ENCODE peak calls at places on chromosomes 1 and 21, in nine cellular contexts. One of them, this sample, is unnamed.

GRCh38 chr21:42621828-42622199 is 31.6 kb upstream of the PDE9A start:
- DNase-seq in esophagus muscularis mucosa: no peak
- DNase-seq in stimulated activated naive B cell treated with anti-CD40 and anti-IgM and Interleukin-4, amounts not matched to agents 10 μg/mL and 1 μg/mL and 100 μg/mL, for 72 hours: no peak
- DNase-seq in effector memory CD8-positive, alpha-beta T cell: no peak
- DNase-seq in pancreas: no peak
- DNase-seq in body of pancreas: no peak
- DNase-seq in stimulated activated CD4-positive, alpha-beta T cell treated with anti-CD3 and anti-CD28 coated beads, Interleukin-2, amount 100 ng/mL, for 24 hours: no peak
- DNase-seq in activated naive CD4-positive, alpha-beta T cell: no peak
- DNase-seq in HEK293T: no peak
- DNase-seq in this sample: no peak

GRCh38 chr1:162036156-162036555 is 12.5 kb upstream of the OLFML2B start:
- DNase-seq in stimulated activated CD4-positive, alpha-beta T cell treated with anti-CD3 and anti-CD28 coated beads, Interleukin-2, amount 100 ng/mL, for 24 hours: no peak
- DNase-seq in stimulated activated naive B cell treated with anti-CD40 and anti-IgM and Interleukin-4, amounts not matched to agents 10 μg/mL and 1 μg/mL and 100 μg/mL, for 72 hours: no peak
- DNase-seq in esophagus muscularis mucosa: no peak
- DNase-seq in HEK293T: no peak
- DNase-seq in pancreas: no peak
- DNase-seq in effector memory CD8-positive, alpha-beta T cell: no peak
- DNase-seq in activated naive CD4-positive, alpha-beta T cell: no peak
- DNase-seq in body of pancreas: no peak
- DNase-seq in this sample: no peak

GRCh38 chr1:2961661-2962060 is 59.6 kb upstream of the ACTRT2 start:
- DNase-seq in body of pancreas: no peak
- DNase-seq in stimulated activated CD4-positive, alpha-beta T cell treated with anti-CD3 and anti-CD28 coated beads, Interleukin-2, amount 100 ng/mL, for 24 hours: no peak
- DNase-seq in pancreas: peak; percentile 28
- DNase-seq in esophagus muscularis mucosa: no peak
- DNase-seq in activated naive CD4-positive, alpha-beta T cell: no peak
- DNase-seq in effector memory CD8-positive, alpha-beta T cell: no peak
- DNase-seq in stimulated activated naive B cell treated with anti-CD40 and anti-IgM and Interleukin-4, amounts not matched to agents 10 μg/mL and 1 μg/mL and 100 μg/mL, for 72 hours: no peak
- DNase-seq in HEK293T: no peak
- DNase-seq in this sample: no peak

GRCh38 chr1:110565565-110565964 is 40.6 kb downstream of the KCNA2 start:
- DNase-seq in HEK293T: no peak
- DNase-seq in stimulated activated CD4-positive, alpha-beta T cell treated with anti-CD3 and anti-CD28 coated beads, Interleukin-2, amount 100 ng/mL, for 24 hours: no peak
- DNase-seq in pancreas: no peak
- DNase-seq in body of pancreas: no peak
- DNase-seq in activated naive CD4-positive, alpha-beta T cell: no peak
- DNase-seq in esophagus muscularis mucosa: no peak
- DNase-seq in stimulated activated naive B cell treated with anti-CD40 and anti-IgM and Interleukin-4, amounts not matched to agents 10 μg/mL and 1 μg/mL and 100 μg/mL, for 72 hours: no peak
- DNase-seq in effector memory CD8-positive, alpha-beta T cell: no peak
- DNase-seq in this sample: no peak

GRCh38 chr1:55912438-55912837 is 666.9 kb downstream of the PLPP3 start:
- DNase-seq in pancreas: peak; percentile 26
- DNase-seq in activated naive CD4-positive, alpha-beta T cell: no peak
- DNase-seq in esophagus muscularis mucosa: no peak
- DNase-seq in body of pancreas: no peak
- DNase-seq in HEK293T: no peak
- DNase-seq in effector memory CD8-positive, alpha-beta T cell: no peak
- DNase-seq in stimulated activated CD4-positive, alpha-beta T cell treated with anti-CD3 and anti-CD28 coated beads, Interleukin-2, amount 100 ng/mL, for 24 hours: no peak
- DNase-seq in stimulated activated naive B cell treated with anti-CD40 and anti-IgM and Interleukin-4, amounts not matched to agents 10 μg/mL and 1 μg/mL and 100 μg/mL, for 72 hours: no peak
- DNase-seq in this sample: no peak

GRCh38 chr1:179586107-179586823 is 5.4 kb upstream of the TDRD5 start:
- DNase-seq in esophagus muscularis mucosa: no peak
- DNase-seq in effector memory CD8-positive, alpha-beta T cell: no peak
- DNase-seq in stimulated activated CD4-positive, alpha-beta T cell treated with anti-CD3 and anti-CD28 coated beads, Interleukin-2, amount 100 ng/mL, for 24 hours: peak; percentile 17
- DNase-seq in pancreas: peak; percentile 92
- DNase-seq in stimulated activated naive B cell treated with anti-CD40 and anti-IgM and Interleukin-4, amounts not matched to agents 10 μg/mL and 1 μg/mL and 100 μg/mL, for 72 hours: no peak
- DNase-seq in HEK293T: peak; percentile 82
- DNase-seq in activated naive CD4-positive, alpha-beta T cell: no peak
- DNase-seq in body of pancreas: peak; percentile 79
- DNase-seq in this sample: peak; percentile 29

GRCh38 chr1:182392045-182393028 is 747 bp upstream of the GLUL start:
- DNase-seq in HEK293T: peak; percentile 61
- DNase-seq in stimulated activated CD4-positive, alpha-beta T cell treated with anti-CD3 and anti-CD28 coated beads, Interleukin-2, amount 100 ng/mL, for 24 hours: peak; percentile 44
- DNase-seq in pancreas: no peak
- DNase-seq in effector memory CD8-positive, alpha-beta T cell: peak; percentile 15
- DNase-seq in stimulated activated naive B cell treated with anti-CD40 and anti-IgM and Interleukin-4, amounts not matched to agents 10 μg/mL and 1 μg/mL and 100 μg/mL, for 72 hours: no peak
- DNase-seq in esophagus muscularis mucosa: peak; percentile 94
- DNase-seq in body of pancreas: peak; percentile 57
- DNase-seq in activated naive CD4-positive, alpha-beta T cell: no peak
- DNase-seq in this sample: no peak

GRCh38 chr1:211036701-211037494 is 97.0 kb downstream of the KCNH1 start:
- DNase-seq in stimulated activated naive B cell treated with anti-CD40 and anti-IgM and Interleukin-4, amounts not matched to agents 10 μg/mL and 1 μg/mL and 100 μg/mL, for 72 hours: no peak
- DNase-seq in esophagus muscularis mucosa: no peak
- DNase-seq in effector memory CD8-positive, alpha-beta T cell: no peak
- DNase-seq in activated naive CD4-positive, alpha-beta T cell: no peak
- DNase-seq in HEK293T: no peak
- DNase-seq in pancreas: no peak
- DNase-seq in body of pancreas: no peak
- DNase-seq in stimulated activated CD4-positive, alpha-beta T cell treated with anti-CD3 and anti-CD28 coated beads, Interleukin-2, amount 100 ng/mL, for 24 hours: peak; percentile 7
- DNase-seq in this sample: no peak

GRCh38 chr1:177411371-177411770 is 240.6 kb downstream of the BRINP2 start:
- DNase-seq in effector memory CD8-positive, alpha-beta T cell: no peak
- DNase-seq in esophagus muscularis mucosa: no peak
- DNase-seq in pancreas: no peak
- DNase-seq in stimulated activated naive B cell treated with anti-CD40 and anti-IgM and Interleukin-4, amounts not matched to agents 10 μg/mL and 1 μg/mL and 100 μg/mL, for 72 hours: no peak
- DNase-seq in activated naive CD4-positive, alpha-beta T cell: no peak
- DNase-seq in stimulated activated CD4-positive, alpha-beta T cell treated with anti-CD3 and anti-CD28 coated beads, Interleukin-2, amount 100 ng/mL, for 24 hours: no peak
- DNase-seq in body of pancreas: no peak
- DNase-seq in HEK293T: no peak
- DNase-seq in this sample: no peak

GRCh38 chr1:23529146-23530088 is 1.6 kb downstream of the E2F2 start:
- DNase-seq in stimulated activated CD4-positive, alpha-beta T cell treated with anti-CD3 and anti-CD28 coated beads, Interleukin-2, amount 100 ng/mL, for 24 hours: peak; percentile 14
- DNase-seq in pancreas: no peak
- DNase-seq in stimulated activated naive B cell treated with anti-CD40 and anti-IgM and Interleukin-4, amounts not matched to agents 10 μg/mL and 1 μg/mL and 100 μg/mL, for 72 hours: no peak
- DNase-seq in effector memory CD8-positive, alpha-beta T cell: no peak
- DNase-seq in HEK293T: no peak
- DNase-seq in body of pancreas: no peak
- DNase-seq in esophagus muscularis mucosa: no peak
- DNase-seq in activated naive CD4-positive, alpha-beta T cell: no peak
- DNase-seq in this sample: no peak

GRCh38 chr1:145916745-145917144 is 1.8 kb downstream of the PEX11B start:
- DNase-seq in HEK293T: no peak
- DNase-seq in stimulated activated CD4-positive, alpha-beta T cell treated with anti-CD3 and anti-CD28 coated beads, Interleukin-2, amount 100 ng/mL, for 24 hours: no peak
- DNase-seq in effector memory CD8-positive, alpha-beta T cell: no peak
- DNase-seq in pancreas: no peak
- DNase-seq in stimulated activated naive B cell treated with anti-CD40 and anti-IgM and Interleukin-4, amounts not matched to agents 10 μg/mL and 1 μg/mL and 100 μg/mL, for 72 hours: no peak
- DNase-seq in esophagus muscularis mucosa: no peak
- DNase-seq in body of pancreas: no peak
- DNase-seq in activated naive CD4-positive, alpha-beta T cell: no peak
- DNase-seq in this sample: no peak

GRCh38 chr1:154951901-154952657 is 3.8 kb downstream of the PBXIP1 start:
- DNase-seq in esophagus muscularis mucosa: no peak
- DNase-seq in stimulated activated naive B cell treated with anti-CD40 and anti-IgM and Interleukin-4, amounts not matched to agents 10 μg/mL and 1 μg/mL and 100 μg/mL, for 72 hours: no peak
- DNase-seq in body of pancreas: no peak
- DNase-seq in HEK293T: no peak
- DNase-seq in pancreas: peak; percentile 61
- DNase-seq in stimulated activated CD4-positive, alpha-beta T cell treated with anti-CD3 and anti-CD28 coated beads, Interleukin-2, amount 100 ng/mL, for 24 hours: peak; percentile 72
- DNase-seq in effector memory CD8-positive, alpha-beta T cell: peak; percentile 38
- DNase-seq in activated naive CD4-positive, alpha-beta T cell: peak; percentile 20
- DNase-seq in this sample: no peak

GRCh38 chr1:161192476-161193465 is 6.1 kb downstream of the ADAMTS4 start:
- DNase-seq in pancreas: no peak
- DNase-seq in stimulated activated CD4-positive, alpha-beta T cell treated with anti-CD3 and anti-CD28 coated beads, Interleukin-2, amount 100 ng/mL, for 24 hours: peak; percentile 60
- DNase-seq in effector memory CD8-positive, alpha-beta T cell: peak; percentile 67
- DNase-seq in HEK293T: peak; percentile 86
- DNase-seq in esophagus muscularis mucosa: no peak
- DNase-seq in stimulated activated naive B cell treated with anti-CD40 and anti-IgM and Interleukin-4, amounts not matched to agents 10 μg/mL and 1 μg/mL and 100 μg/mL, for 72 hours: peak; percentile 51
- DNase-seq in activated naive CD4-positive, alpha-beta T cell: no peak
- DNase-seq in body of pancreas: peak; percentile 76
- DNase-seq in this sample: no peak

GRCh38 chr1:26278835-26279597 is 870 bp upstream of the SH3BGRL3 start:
- DNase-seq in stimulated activated CD4-positive, alpha-beta T cell treated with anti-CD3 and anti-CD28 coated beads, Interleukin-2, amount 100 ng/mL, for 24 hours: peak; percentile 61
- DNase-seq in esophagus muscularis mucosa: no peak
- DNase-seq in HEK293T: no peak
- DNase-seq in stimulated activated naive B cell treated with anti-CD40 and anti-IgM and Interleukin-4, amounts not matched to agents 10 μg/mL and 1 μg/mL and 100 μg/mL, for 72 hours: peak; percentile 61
- DNase-seq in body of pancreas: peak; percentile 77
- DNase-seq in pancreas: no peak
- DNase-seq in activated naive CD4-positive, alpha-beta T cell: no peak
- DNase-seq in effector memory CD8-positive, alpha-beta T cell: no peak
- DNase-seq in this sample: no peak

GRCh38 chr1:14149431-14149830 is 449.1 kb upstream of the KAZN start:
- DNase-seq in stimulated activated CD4-positive, alpha-beta T cell treated with anti-CD3 and anti-CD28 coated beads, Interleukin-2, amount 100 ng/mL, for 24 hours: no peak
- DNase-seq in body of pancreas: no peak
- DNase-seq in esophagus muscularis mucosa: peak; percentile 66
- DNase-seq in HEK293T: peak; percentile 51
- DNase-seq in activated naive CD4-positive, alpha-beta T cell: no peak
- DNase-seq in pancreas: no peak
- DNase-seq in effector memory CD8-positive, alpha-beta T cell: no peak
- DNase-seq in stimulated activated naive B cell treated with anti-CD40 and anti-IgM and Interleukin-4, amounts not matched to agents 10 μg/mL and 1 μg/mL and 100 μg/mL, for 72 hours: no peak
- DNase-seq in this sample: no peak